ENCODE peak calls at places on chromosomes 13 and 19, in ten cellular contexts. One of them, this sample, is unnamed.

GRCh38 chr13:47218611-47219010 is 321.8 kb upstream of the HTR2A start:
- DNase-seq in progenitor cell of endocrine pancreas: no peak
- DNase-seq in stimulated activated CD8-positive, alpha-beta memory T cell treated with anti-CD3 and anti-CD28 coated beads, Interleukin-7, amount 100 ng/mL, for 1 hour: no peak
- DNase-seq in aorta: no peak
- DNase-seq in activated naive CD4-positive, alpha-beta T cell: no peak
- DNase-seq in T-helper 1 cell: no peak
- DNase-seq in AML-193: no peak
- DNase-seq in AG08396: no peak
- DNase-seq in NCI-H2171: no peak
- DNase-seq in erythroblast: no peak
- DNase-seq in this sample: no peak

GRCh38 chr13:25948910-25949309 is 102.9 kb downstream of the SHISA2 start:
- DNase-seq in progenitor cell of endocrine pancreas: no peak
- DNase-seq in aorta: no peak
- DNase-seq in NCI-H2171: no peak
- DNase-seq in stimulated activated CD8-positive, alpha-beta memory T cell treated with anti-CD3 and anti-CD28 coated beads, Interleukin-7, amount 100 ng/mL, for 1 hour: no peak
- DNase-seq in T-helper 1 cell: no peak
- DNase-seq in AG08396: no peak
- DNase-seq in activated naive CD4-positive, alpha-beta T cell: no peak
- DNase-seq in AML-193: no peak
- DNase-seq in erythroblast: no peak
- DNase-seq in this sample: peak; percentile 19

GRCh38 chr13:48505597-48506091 is 27.2 kb downstream of the RCBTB2 start:
- DNase-seq in aorta: no peak
- DNase-seq in T-helper 1 cell: no peak
- DNase-seq in erythroblast: no peak
- DNase-seq in AML-193: peak; percentile 95
- DNase-seq in stimulated activated CD8-positive, alpha-beta memory T cell treated with anti-CD3 and anti-CD28 coated beads, Interleukin-7, amount 100 ng/mL, for 1 hour: no peak
- DNase-seq in AG08396: peak; percentile 39
- DNase-seq in activated naive CD4-positive, alpha-beta T cell: no peak
- DNase-seq in NCI-H2171: no peak
- DNase-seq in progenitor cell of endocrine pancreas: no peak
- DNase-seq in this sample: no peak

GRCh38 chr13:34371645-34372044 is 553.7 kb downstream of the RFC3 start:
- DNase-seq in erythroblast: no peak
- DNase-seq in T-helper 1 cell: no peak
- DNase-seq in stimulated activated CD8-positive, alpha-beta memory T cell treated with anti-CD3 and anti-CD28 coated beads, Interleukin-7, amount 100 ng/mL, for 1 hour: no peak
- DNase-seq in activated naive CD4-positive, alpha-beta T cell: no peak
- DNase-seq in NCI-H2171: no peak
- DNase-seq in AG08396: no peak
- DNase-seq in progenitor cell of endocrine pancreas: no peak
- DNase-seq in AML-193: no peak
- DNase-seq in aorta: no peak
- DNase-seq in this sample: no peak

GRCh38 chr13:73158851-73159250 is 100.0 kb downstream of the KLF5 start:
- DNase-seq in erythroblast: no peak
- DNase-seq in NCI-H2171: no peak
- DNase-seq in progenitor cell of endocrine pancreas: no peak
- DNase-seq in T-helper 1 cell: no peak
- DNase-seq in stimulated activated CD8-positive, alpha-beta memory T cell treated with anti-CD3 and anti-CD28 coated beads, Interleukin-7, amount 100 ng/mL, for 1 hour: no peak
- DNase-seq in activated naive CD4-positive, alpha-beta T cell: no peak
- DNase-seq in AG08396: no peak
- DNase-seq in aorta: no peak
- DNase-seq in AML-193: no peak
- DNase-seq in this sample: no peak

GRCh38 chr19:18089726-18090125 is 3.0 kb upstream of the IL12RB1 start:
- DNase-seq in AG08396: no peak
- DNase-seq in T-helper 1 cell: no peak
- DNase-seq in erythroblast: no peak
- DNase-seq in NCI-H2171: no peak
- DNase-seq in stimulated activated CD8-positive, alpha-beta memory T cell treated with anti-CD3 and anti-CD28 coated beads, Interleukin-7, amount 100 ng/mL, for 1 hour: no peak
- DNase-seq in AML-193: no peak
- DNase-seq in activated naive CD4-positive, alpha-beta T cell: no peak
- DNase-seq in aorta: no peak
- DNase-seq in progenitor cell of endocrine pancreas: no peak
- DNase-seq in this sample: no peak

GRCh38 chr13:32645854-32646253 is 59.6 kb downstream of the PDS5B start:
- DNase-seq in stimulated activated CD8-positive, alpha-beta memory T cell treated with anti-CD3 and anti-CD28 coated beads, Interleukin-7, amount 100 ng/mL, for 1 hour: no peak
- DNase-seq in progenitor cell of endocrine pancreas: no peak
- DNase-seq in AG08396: no peak
- DNase-seq in erythroblast: no peak
- DNase-seq in aorta: no peak
- DNase-seq in AML-193: no peak
- DNase-seq in activated naive CD4-positive, alpha-beta T cell: no peak
- DNase-seq in NCI-H2171: no peak
- DNase-seq in T-helper 1 cell: no peak
- DNase-seq in this sample: no peak

GRCh38 chr13:75826391-75826790 is 190.3 kb downstream of the LMO7 start:
- DNase-seq in activated naive CD4-positive, alpha-beta T cell: no peak
- DNase-seq in NCI-H2171: no peak
- DNase-seq in T-helper 1 cell: no peak
- DNase-seq in AG08396: no peak
- DNase-seq in progenitor cell of endocrine pancreas: no peak
- DNase-seq in AML-193: no peak
- DNase-seq in erythroblast: no peak
- DNase-seq in aorta: no peak
- DNase-seq in stimulated activated CD8-positive, alpha-beta memory T cell treated with anti-CD3 and anti-CD28 coated beads, Interleukin-7, amount 100 ng/mL, for 1 hour: no peak
- DNase-seq in this sample: no peak

GRCh38 chr13:38024431-38024830 is 154.9 kb upstream of the TRPC4 start:
- DNase-seq in AML-193: no peak
- DNase-seq in AG08396: no peak
- DNase-seq in aorta: no peak
- DNase-seq in T-helper 1 cell: no peak
- DNase-seq in activated naive CD4-positive, alpha-beta T cell: no peak
- DNase-seq in NCI-H2171: no peak
- DNase-seq in stimulated activated CD8-positive, alpha-beta memory T cell treated with anti-CD3 and anti-CD28 coated beads, Interleukin-7, amount 100 ng/mL, for 1 hour: no peak
- DNase-seq in erythroblast: no peak
- DNase-seq in progenitor cell of endocrine pancreas: no peak
- DNase-seq in this sample: no peak

GRCh38 chr13:103277959-103278673 is 211.9 kb upstream of the SLC10A2 start:
- DNase-seq in erythroblast: no peak
- DNase-seq in AML-193: no peak
- DNase-seq in AG08396: no peak
- DNase-seq in NCI-H2171: no peak
- DNase-seq in stimulated activated CD8-positive, alpha-beta memory T cell treated with anti-CD3 and anti-CD28 coated beads, Interleukin-7, amount 100 ng/mL, for 1 hour: no peak
- DNase-seq in activated naive CD4-positive, alpha-beta T cell: no peak
- DNase-seq in aorta: no peak
- DNase-seq in T-helper 1 cell: no peak
- DNase-seq in progenitor cell of endocrine pancreas: no peak
- DNase-seq in this sample: no peak